ENCODE peak calls at places on chromosomes 16 and 17, in four cellular contexts. One of them, this sample, is unnamed.

GRCh38 chr16:8080817-8081216 is 509.5 kb downstream of the TMEM114 start:
- DNase-seq in H9: no peak
- DNase-seq in mesendoderm: no peak
- DNase-seq in neuronal stem cell: no peak
- DNase-seq in this sample: no peak

GRCh38 chr17:876272-876671 is 94.1 kb downstream of the MRM3 start:
- DNase-seq in H9: no peak
- DNase-seq in neuronal stem cell: no peak
- DNase-seq in mesendoderm: peak
- DNase-seq in this sample: no peak

GRCh38 chr16:86611517-86611840 is 33.1 kb downstream of the FOXL1 start:
- DNase-seq in mesendoderm: no peak
- DNase-seq in H9: no peak
- DNase-seq in neuronal stem cell: no peak
- DNase-seq in this sample: peak

GRCh38 chr17:8019161-8019560 is 16.7 kb downstream of the GUCY2D start:
- DNase-seq in mesendoderm: peak
- DNase-seq in neuronal stem cell: no peak
- DNase-seq in H9: no peak
- DNase-seq in this sample: no peak

GRCh38 chr16:53043986-53044571 is 8.6 kb downstream of the CHD9NB start:
- DNase-seq in neuronal stem cell: peak
- DNase-seq in mesendoderm: peak
- DNase-seq in H9: peak
- DNase-seq in this sample: no peak

GRCh38 chr16:1745900-1746692 is 25.2 kb downstream of the NME3 start:
- DNase-seq in neuronal stem cell: no peak
- DNase-seq in H9: no peak
- DNase-seq in mesendoderm: peak
- DNase-seq in this sample: peak

GRCh38 chr17:50642071-50642721 is 7.5 kb downstream of the ABCC3 start:
- DNase-seq in mesendoderm: no peak
- DNase-seq in H9: no peak
- DNase-seq in neuronal stem cell: no peak
- DNase-seq in this sample: no peak

GRCh38 chr16:88118376-88118775 is 167.1 kb downstream of the BANP start:
- DNase-seq in neuronal stem cell: no peak
- DNase-seq in H9: no peak
- DNase-seq in mesendoderm: peak
- DNase-seq in this sample: no peak

GRCh38 chr17:80779336-80779735 is 212.3 kb upstream of the CHMP6 start:
- DNase-seq in neuronal stem cell: no peak
- DNase-seq in H9: no peak
- DNase-seq in mesendoderm: no peak
- DNase-seq in this sample: no peak
- H2AK5ac ChIP-seq in neuronal stem cell: no peak
- H2AK5ac ChIP-seq in H9: no peak
- H2AK5ac ChIP-seq in mesendoderm: no peak
- H2AK5ac ChIP-seq in this sample: peak

DNA sequence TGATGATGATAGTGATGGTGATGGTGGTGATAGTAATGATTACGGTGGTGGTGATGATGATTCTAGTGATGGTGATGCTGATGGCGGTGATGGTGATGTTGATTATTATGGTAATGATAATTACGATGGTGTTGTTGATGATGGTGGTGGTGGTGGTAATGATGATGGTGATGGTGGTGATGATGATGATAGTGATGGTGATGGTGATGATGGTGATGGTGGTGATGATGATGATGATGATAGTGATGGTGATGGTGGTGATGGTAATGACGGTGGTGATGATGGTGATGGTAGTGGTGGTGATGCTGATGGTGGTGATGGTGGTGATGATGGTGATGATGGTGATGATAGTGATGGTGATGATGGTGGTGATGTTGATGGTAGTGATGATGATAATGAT is 370.0 kb downstream of the CDH13 start:
- DNase-seq in neuronal stem cell: no peak
- DNase-seq in H9: no peak
- DNase-seq in mesendoderm: no peak
- DNase-seq in this sample: no peak
- H2AK5ac ChIP-seq in neuronal stem cell: no peak
- H2AK5ac ChIP-seq in H9: no peak
- H2AK5ac ChIP-seq in mesendoderm: no peak
- H2AK5ac ChIP-seq in this sample: peak

DNA sequence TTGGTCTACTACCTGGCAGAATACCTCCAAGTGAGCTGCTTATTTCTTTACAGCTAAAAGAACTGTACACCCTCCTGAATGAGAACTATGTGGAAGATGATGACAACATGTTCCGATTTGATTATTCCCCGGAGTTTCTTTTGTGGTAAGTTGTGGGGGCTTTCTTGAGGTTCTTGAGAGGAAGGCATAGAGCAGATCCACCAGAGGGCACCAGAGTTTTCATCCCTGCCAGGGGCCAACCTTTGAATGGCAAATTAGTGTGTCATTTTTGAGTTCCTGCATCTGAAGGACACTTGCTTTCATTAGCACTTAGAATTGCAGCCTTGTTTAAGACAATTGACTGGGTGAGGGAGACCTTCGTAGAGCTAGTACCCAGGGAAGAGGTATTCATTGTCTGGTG is 35.0 kb downstream of the NMT1 start:
- DNase-seq in mesendoderm: peak
- DNase-seq in neuronal stem cell: no peak
- DNase-seq in H9: peak
- DNase-seq in this sample: peak
- H2AK5ac ChIP-seq in mesendoderm: no peak
- H2AK5ac ChIP-seq in neuronal stem cell: no peak
- H2AK5ac ChIP-seq in H9: no peak
- H2AK5ac ChIP-seq in this sample: peak

GRCh38 chr17:78474631-78475146 is 96.2 kb downstream of the PGS1 start:
- DNase-seq in neuronal stem cell: no peak
- DNase-seq in H9: no peak
- DNase-seq in mesendoderm: no peak
- DNase-seq in this sample: no peak
- H2AK5ac ChIP-seq in neuronal stem cell: no peak
- H2AK5ac ChIP-seq in H9: no peak
- H2AK5ac ChIP-seq in mesendoderm: no peak
- H2AK5ac ChIP-seq in this sample: peak

GRCh38 chr17:57914274-57915147 is 40.7 kb downstream of the CUEDC1 start:
- DNase-seq in mesendoderm: no peak
- DNase-seq in neuronal stem cell: no peak
- DNase-seq in H9: no peak
- DNase-seq in this sample: no peak

GRCh38 chr17:57913576-57914273 is 41.5 kb downstream of the CUEDC1 start:
- DNase-seq in neuronal stem cell: no peak
- DNase-seq in mesendoderm: no peak
- DNase-seq in H9: no peak
- DNase-seq in this sample: no peak

GRCh38 chr17:57915980-57916757 is 39.0 kb downstream of the CUEDC1 start:
- DNase-seq in H9: peak
- DNase-seq in mesendoderm: peak
- DNase-seq in neuronal stem cell: peak
- DNase-seq in this sample: peak

GRCh38 chr17:57916925-57917858 is 38.0 kb downstream of the CUEDC1 start:
- DNase-seq in neuronal stem cell: no peak
- DNase-seq in H9: no peak
- DNase-seq in mesendoderm: peak
- DNase-seq in this sample: no peak

GRCh38 chr17:57915532-57915931 is 39.7 kb downstream of the CUEDC1 start:
- DNase-seq in neuronal stem cell: no peak
- DNase-seq in H9: no peak
- DNase-seq in mesendoderm: peak
- DNase-seq in this sample: peak
- H2AK5ac ChIP-seq in neuronal stem cell: peak
- H2AK5ac ChIP-seq in H9: no peak
- H2AK5ac ChIP-seq in mesendoderm: no peak
- H2AK5ac ChIP-seq in this sample: peak

GRCh38 chr17:47840742-47841487 is at the start of gene SCRN2:
- DNase-seq in H9: peak
- DNase-seq in mesendoderm: peak
- DNase-seq in neuronal stem cell: peak
- DNase-seq in this sample: peak
- H2AK5ac ChIP-seq in H9: no peak
- H2AK5ac ChIP-seq in mesendoderm: no peak
- H2AK5ac ChIP-seq in neuronal stem cell: peak
- H2AK5ac ChIP-seq in this sample: peak

DNA sequence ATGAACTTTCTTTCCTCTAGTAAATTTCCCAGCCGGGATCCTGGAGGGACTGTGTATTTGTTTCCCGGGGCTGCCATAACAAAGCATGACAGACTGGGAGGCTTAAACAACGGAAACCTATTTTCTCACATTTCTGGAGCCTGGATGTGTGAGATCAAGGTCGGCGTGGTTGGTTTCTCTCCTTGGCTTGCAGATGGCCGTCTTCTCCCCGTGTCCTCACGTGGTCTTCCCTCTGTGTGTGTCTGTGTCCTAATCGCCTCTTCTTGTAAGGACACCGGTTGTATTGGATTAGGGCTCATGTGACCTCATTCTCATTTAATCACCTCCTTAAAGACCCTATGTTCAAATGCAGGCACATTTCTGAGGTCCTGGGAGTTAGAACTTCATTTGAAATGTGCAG is 22.0 kb upstream of the USP10 start:
- DNase-seq in neuronal stem cell: no peak
- DNase-seq in mesendoderm: no peak
- DNase-seq in H9: no peak
- DNase-seq in this sample: no peak
- H2AK5ac ChIP-seq in neuronal stem cell: no peak
- H2AK5ac ChIP-seq in mesendoderm: no peak
- H2AK5ac ChIP-seq in H9: no peak
- H2AK5ac ChIP-seq in this sample: no peak

GRCh38 chr16:75264999-75265910 is 13.8 kb upstream of the BCAR1 start:
- DNase-seq in neuronal stem cell: no peak
- DNase-seq in mesendoderm: no peak
- DNase-seq in H9: no peak
- DNase-seq in this sample: no peak

GRCh38 chr16:75267631-75268264 is 16.3 kb upstream of the BCAR1 start:
- DNase-seq in mesendoderm: peak
- DNase-seq in neuronal stem cell: no peak
- DNase-seq in H9: no peak
- DNase-seq in this sample: peak

GRCh38 chr16:75264531-75264998 is 13.1 kb upstream of the BCAR1 start:
- DNase-seq in mesendoderm: no peak
- DNase-seq in H9: no peak
- DNase-seq in neuronal stem cell: no peak
- DNase-seq in this sample: peak

GRCh38 chr16:75266738-75267630 is 15.6 kb upstream of the BCAR1 start:
- DNase-seq in mesendoderm: no peak
- DNase-seq in neuronal stem cell: no peak
- DNase-seq in H9: no peak
- DNase-seq in this sample: no peak

GRCh38 chr16:75265911-75266701 is 14.7 kb upstream of the BCAR1 start:
- DNase-seq in mesendoderm: peak
- DNase-seq in H9: peak
- DNase-seq in neuronal stem cell: peak
- DNase-seq in this sample: peak
- H2AK5ac ChIP-seq in mesendoderm: peak
- H2AK5ac ChIP-seq in H9: no peak
- H2AK5ac ChIP-seq in neuronal stem cell: peak
- H2AK5ac ChIP-seq in this sample: peak

DNA sequence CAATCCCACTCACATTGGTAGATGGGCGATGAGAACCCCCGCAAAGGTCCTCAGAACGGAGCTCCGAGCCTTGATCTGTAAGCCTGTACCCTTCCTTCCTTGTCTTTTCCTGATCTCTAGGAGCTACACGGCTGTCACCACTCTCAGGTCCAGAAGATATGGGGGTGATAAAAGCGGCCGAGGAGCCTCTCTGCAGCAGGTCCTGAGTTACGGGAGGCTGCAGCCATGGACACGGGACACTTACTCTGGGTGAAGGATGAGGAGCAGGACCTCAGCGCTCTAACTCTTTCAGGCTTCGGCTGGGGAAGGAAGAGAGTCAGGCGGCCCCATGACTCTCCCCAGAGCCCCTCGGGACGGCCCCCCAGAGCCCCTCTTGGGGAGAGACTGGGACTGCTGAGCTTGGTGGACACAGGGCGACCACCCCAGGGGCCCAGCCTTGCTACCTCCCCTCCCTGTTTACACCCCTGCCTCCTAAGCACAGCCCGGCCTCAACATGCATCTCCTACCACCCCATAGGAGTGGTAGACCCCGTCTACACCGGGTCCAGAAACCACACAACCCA is 74.4 kb downstream of the SDK2 start:
- DNase-seq in mesendoderm: no peak
- DNase-seq in H9: no peak
- DNase-seq in neuronal stem cell: no peak
- DNase-seq in this sample: no peak
- H2AK5ac ChIP-seq in mesendoderm: no peak
- H2AK5ac ChIP-seq in H9: no peak
- H2AK5ac ChIP-seq in neuronal stem cell: peak
- H2AK5ac ChIP-seq in this sample: no peak